ENCODE peak calls at places on chromosomes 11 and 22, in five cellular contexts. One of them, this sample, is unnamed.

GRCh38 chr22:33513388-33514336 is 406.6 kb downstream of the LARGE1 start:
- DNase-seq in GM10248: no peak
- DNase-seq in hippocampal formation: no peak
- DNase-seq in spleen: no peak
- DNase-seq in Calu3: no peak
- DNase-seq in this sample: no peak

GRCh38 chr11:118401880-118402590 is 629 bp downstream of the ATP5MG start:
- DNase-seq in GM10248: no peak
- DNase-seq in hippocampal formation: no peak
- DNase-seq in spleen: no peak
- DNase-seq in Calu3: no peak
- DNase-seq in this sample: no peak

GRCh38 chr11:119338318-119338890 is 2.3 kb downstream of the C1QTNF5 start:
- DNase-seq in GM10248: peak; percentile 84
- DNase-seq in hippocampal formation: peak; percentile 59
- DNase-seq in spleen: peak; percentile 88
- DNase-seq in Calu3: peak; percentile 74
- DNase-seq in this sample: no peak

GRCh38 chr11:68974421-68975194 is 6.2 kb downstream of the MRGPRD start:
- DNase-seq in GM10248: no peak
- DNase-seq in hippocampal formation: no peak
- DNase-seq in spleen: peak; percentile 67
- DNase-seq in Calu3: no peak
- DNase-seq in this sample: no peak

GRCh38 chr11:88363566-88364169 is 26.1 kb upstream of the CTSC start:
- DNase-seq in GM10248: no peak
- DNase-seq in hippocampal formation: no peak
- DNase-seq in spleen: no peak
- DNase-seq in Calu3: no peak
- DNase-seq in this sample: no peak

GRCh38 chr11:124920870-124921609 is 2.0 kb downstream of the HEPN1 start:
- DNase-seq in GM10248: peak; percentile 83
- DNase-seq in hippocampal formation: no peak
- DNase-seq in spleen: peak; percentile 88
- DNase-seq in Calu3: no peak
- DNase-seq in this sample: no peak

GRCh38 chr22:41256254-41256897 is 15.6 kb upstream of the CHADL start:
- DNase-seq in GM10248: no peak
- DNase-seq in hippocampal formation: no peak
- DNase-seq in spleen: no peak
- DNase-seq in Calu3: no peak
- DNase-seq in this sample: no peak

GRCh38 chr11:60777572-60777971 is 7.6 kb upstream of the MS4A10 start:
- DNase-seq in GM10248: no peak
- DNase-seq in hippocampal formation: no peak
- DNase-seq in spleen: peak; percentile 4
- DNase-seq in Calu3: peak; percentile 55
- DNase-seq in this sample: no peak

GRCh38 chr11:116867619-116868018 is 30.2 kb upstream of the APOA1 start:
- DNase-seq in GM10248: no peak
- DNase-seq in hippocampal formation: no peak
- DNase-seq in spleen: no peak
- DNase-seq in Calu3: no peak
- DNase-seq in this sample: no peak

GRCh38 chr11:134119094-134119493 is 50.2 kb downstream of the JAM3 start:
- DNase-seq in GM10248: no peak
- DNase-seq in hippocampal formation: no peak
- DNase-seq in spleen: no peak
- DNase-seq in Calu3: no peak
- DNase-seq in this sample: no peak

GRCh38 chr11:48063424-48063978 is 83.1 kb downstream of the PTPRJ start:
- DNase-seq in GM10248: peak; percentile 34
- DNase-seq in hippocampal formation: no peak
- DNase-seq in spleen: no peak
- DNase-seq in Calu3: peak; percentile 26
- DNase-seq in this sample: no peak

GRCh38 chr11:40306938-40307548 is 1152.4 kb downstream of the LRRC4C start:
- DNase-seq in GM10248: peak; percentile 34
- DNase-seq in hippocampal formation: peak; percentile 31
- DNase-seq in spleen: no peak
- DNase-seq in Calu3: no peak
- DNase-seq in this sample: no peak

This sample was measured in esophagus squamous epithelium.